ENCODE peak calls at places on chromosomes 1 and 21, in ten cellular contexts. Q, T, U, S, W, N, A, Y, K and D are unnamed samples.

GRCh38 chr1:43716559-43717281 is 9.4 kb downstream of the ST3GAL3 start:
- DNase-seq in A (no peak), Y (no peak), T (no peak), S (no peak), Q (peak), K (no peak), U (no peak), N (no peak), W (no peak), D (no peak)

GRCh38 chr1:233668725-233669294 is 54.9 kb downstream of the KCNK1 start:
- DNase-seq in S (no peak), Y (no peak), A (no peak), T (no peak), K (no peak), U (no peak), W (no peak), Q (peak), N (no peak), D (no peak)

GRCh38 chr1:162541619-162542141 is 19.8 kb upstream of the UAP1 start:
- DNase-seq in W (no peak), U (no peak), A (no peak), T (no peak), Q (peak), K (peak), S (no peak), Y (no peak), N (peak), D (no peak)

GRCh38 chr1:41894778-41895483 is 23.8 kb downstream of the HIVEP3 start:
- DNase-seq in S (no peak), K (no peak), U (no peak), T (no peak), Y (no peak), N (no peak), Q (no peak), A (no peak), W (no peak), D (no peak)

GRCh38 chr1:69791311-69791710 is 223.6 kb downstream of the LRRC7 start:
- DNase-seq in Y (no peak), U (no peak), S (no peak), W (no peak), N (no peak), T (no peak), K (no peak), A (no peak), Q (peak), D (no peak)

GRCh38 chr1:156848461-156849150 is 10.3 kb downstream of the INSRR start:
- DNase-seq in T (peak), S (peak), U (peak), A (no peak), Y (peak), W (peak), N (no peak), K (no peak), Q (no peak), D (peak)

GRCh38 chr1:109783436-109783835 is 19.7 kb upstream of the EPS8L3 start:
- DNase-seq in U (peak), A (peak), W (peak), Y (peak), T (no peak), K (no peak), Q (peak), S (peak), N (no peak), D (no peak)

GRCh38 chr1:232355162-232356006 is 274.5 kb downstream of the SIPA1L2 start:
- DNase-seq in U (no peak), W (no peak), K (no peak), N (no peak), A (no peak), Q (no peak), S (no peak), Y (no peak), T (no peak), D (no peak)

GRCh38 chr1:108750476-108751191 is 4.2 kb downstream of the STXBP3 start:
- DNase-seq in A (no peak), W (no peak), S (no peak), K (no peak), Y (no peak), T (no peak), N (no peak), Q (no peak), U (no peak), D (no peak)

GRCh38 chr1:17742590-17742989 is 12.5 kb upstream of the ACTL8 start:
- DNase-seq in T (no peak), K (no peak), S (no peak), W (no peak), N (no peak), U (no peak), Q (peak), A (no peak), Y (no peak), D (no peak)

GRCh38 chr1:22204989-22205913 is 62.4 kb upstream of the WNT4 start:
- DNase-seq in Q (peak), K (no peak), Y (no peak), S (no peak), U (no peak), N (no peak), A (no peak), W (peak), T (no peak), D (no peak)

GRCh38 chr21:35932232-35932911 is 128.0 kb downstream of the SETD4 start:
- DNase-seq in N (peak), Q (peak), W (peak), Y (no peak), A (no peak), T (no peak), S (no peak), U (no peak), K (peak), D (no peak)

GRCh38 chr1:243944429-243945160 is 94.6 kb upstream of the AKT3 start:
- DNase-seq in N (no peak), S (peak), W (no peak), A (peak), T (no peak), Q (no peak), Y (peak), U (peak), K (no peak), D (no peak)

GRCh38 chr1:184143449-184143848 is 91.9 kb downstream of the TSEN15 start:
- DNase-seq in W (no peak), A (no peak), U (no peak), N (no peak), T (no peak), Q (peak), S (peak), Y (no peak), K (no peak), D (no peak)

GRCh38 chr1:15192916-15193550 is 39.5 kb downstream of the TMEM51 start:
- DNase-seq in Q (no peak), N (no peak), W (no peak), U (no peak), S (no peak), T (no peak), A (no peak), K (no peak), Y (no peak), D (no peak)

GRCh38 chr1:40389871-40390560 is 16.5 kb downstream of the SMAP2 start:
- DNase-seq in W (no peak), U (no peak), T (no peak), Y (no peak), A (no peak), K (no peak), N (peak), Q (peak), S (no peak), D (no peak)

GRCh38 chr1:165897326-165898303 is 70.2 kb downstream of the UCK2 start:
- DNase-seq in K (no peak), Q (peak), A (no peak), W (no peak), T (no peak), Y (no peak), N (no peak), S (no peak), U (no peak), D (no peak)

GRCh38 chr1:37822942-37823865 is 15.2 kb upstream of the YRDC start:
- DNase-seq in Y (no peak), W (no peak), S (no peak), N (no peak), T (no peak), U (no peak), Q (no peak), K (no peak), A (no peak), D (no peak)

GRCh38 chr1:15950763-15951295 is 25.1 kb downstream of the ZBTB17 start:
- DNase-seq in U (no peak), Q (peak), Y (no peak), T (peak), W (no peak), A (no peak), N (no peak), S (no peak), K (no peak), D (peak)

GRCh38 chr1:227314014-227314848 is 4.1 kb downstream of the CDC42BPA start:
- DNase-seq in N (no peak), K (no peak), U (no peak), Y (no peak), A (no peak), T (no peak), S (no peak), Q (no peak), W (no peak), D (no peak)

GRCh38 chr1:222136869-222137268 is 395.0 kb upstream of the DUSP10 start:
- DNase-seq in S (no peak), A (no peak), U (no peak), N (no peak), Q (no peak), T (no peak), K (no peak), W (no peak), Y (no peak), D (no peak)

GRCh38 chr1:95041491-95042165 is 31.1 kb downstream of the ALG14 start:
- DNase-seq in Q (peak), W (peak), N (peak), T (no peak), U (no peak), Y (peak), K (peak), A (peak), S (no peak), D (no peak)

GRCh38 chr21:44063151-44063912 is 43.9 kb upstream of the PWP2 start:
- DNase-seq in A (no peak), T (no peak), W (no peak), S (no peak), N (no peak), U (no peak), K (no peak), Q (no peak), Y (no peak), D (no peak)

GRCh38 chr1:166902279-166902678 is 26.2 kb upstream of the TADA1 start:
- DNase-seq in S (no peak), W (no peak), N (no peak), U (peak), Y (no peak), A (no peak), Q (peak), T (no peak), K (no peak), D (no peak)

GRCh38 chr1:50973875-50974617 is 4.0 kb downstream of the CDKN2C start:
- DNase-seq in A (no peak), Y (no peak), S (peak), T (no peak), W (no peak), U (peak), N (no peak), Q (no peak), K (no peak), D (no peak)

GRCh38 chr1:116064616-116065015 is 46.6 kb upstream of the MAB21L3 start:
- DNase-seq in W (no peak), N (no peak), Q (peak), T (no peak), U (no peak), Y (no peak), A (no peak), K (no peak), S (no peak), D (no peak)

GRCh38 chr1:21909787-21910503 is 27.2 kb downstream of the HSPG2 start:
- DNase-seq in N (no peak), K (peak), W (peak), U (peak), T (no peak), S (peak), Q (peak), A (no peak), Y (no peak), D (no peak)

GRCh38 chr1:192702212-192702993 is 66.5 kb downstream of the RGS13 start:
- DNase-seq in N (peak), T (no peak), U (peak), S (no peak), A (no peak), Y (no peak), W (no peak), K (no peak), Q (peak), D (no peak)

GRCh38 chr1:67616394-67616985 is 68.5 kb upstream of the GADD45A start:
- DNase-seq in W (no peak), T (no peak), Y (no peak), Q (peak), N (no peak), U (peak), K (no peak), S (no peak), A (no peak), D (no peak)

GRCh38 chr1:26786437-26787380 is 1.0 kb upstream of the PIGV start:
- DNase-seq in A (no peak), U (peak), W (peak), N (no peak), T (no peak), S (peak), K (peak), Q (peak), Y (peak), D (no peak)

GRCh38 chr1:207284209-207284892 is 37.1 kb upstream of the CD55 start:
- DNase-seq in N (no peak), A (no peak), Q (peak), K (no peak), W (no peak), U (no peak), Y (no peak), T (no peak), S (no peak), D (no peak)

GRCh38 chr1:35838693-35839245 is 31.0 kb downstream of the AGO4 start:
- DNase-seq in S (no peak), W (no peak), K (no peak), T (no peak), U (no peak), N (no peak), Q (peak), Y (no peak), A (no peak), D (no peak)

GRCh38 chr1:41466146-41466545 is 18.3 kb downstream of the EDN2 start:
- DNase-seq in Y (no peak), T (no peak), U (no peak), Q (no peak), N (no peak), S (no peak), W (no peak), K (no peak), A (no peak), D (no peak)

GRCh38 chr1:31371560-31371959 is 1.3 kb downstream of the FABP3 start:
- DNase-seq in S (no peak), A (no peak), U (no peak), T (no peak), K (no peak), W (no peak), N (no peak), Y (no peak), Q (no peak), D (no peak)

GRCh38 chr1:44037154-44037553 is 5.9 kb upstream of the SLC6A9 start:
- DNase-seq in Y (peak), Q (no peak), K (no peak), T (no peak), N (no peak), U (no peak), A (no peak), S (no peak), W (no peak), D (no peak)

GRCh38 chr1:27148591-27148990 is 6.3 kb downstream of the SLC9A1 start:
- DNase-seq in Y (no peak), K (no peak), W (no peak), A (no peak), U (no peak), Q (no peak), N (no peak), S (no peak), T (no peak), D (no peak)

GRCh38 chr1:53726009-53726600 is 12.9 kb downstream of the GLIS1 start:
- DNase-seq in N (no peak), K (no peak), Q (no peak), T (no peak), U (no peak), S (no peak), W (no peak), Y (no peak), A (no peak), D (no peak)

GRCh38 chr1:46315669-46316403 is 12.3 kb downstream of the UQCRH start:
- DNase-seq in S (no peak), N (no peak), T (no peak), Q (peak), Y (no peak), U (no peak), W (no peak), A (no peak), K (no peak), D (no peak)